ENCODE peak calls at places on chromosome 20, in four cellular contexts. J, D, N and G are unnamed samples.

GRCh38 chr20:37968726-37969401 is 64.4 kb downstream of the TTI1 start:
- DNase-seq in J (peak; percentile 13), D (no peak), N (no peak), G (no peak)

GRCh38 chr20:3744806-3745685 is 12.6 kb downstream of the HSPA12B start:
- DNase-seq in J (no peak), D (no peak), N (peak; percentile 71), G (peak; percentile 81)

GRCh38 chr20:35561268-35561667 is 19.4 kb downstream of the ERGIC3 start:
- DNase-seq in J (no peak), D (peak; percentile 54), N (no peak), G (no peak)

GRCh38 chr20:63134201-63134612 is 81.7 kb downstream of the YTHDF1 start:
- DNase-seq in J (no peak), D (no peak), N (no peak), G (no peak)

GRCh38 chr20:43458422-43458924 is 777 bp downstream of the SRSF6 start:
- DNase-seq in J (no peak), D (no peak), N (no peak), G (no peak)

GRCh38 chr20:41572010-41572572 is 46.1 kb downstream of the CHD6 start:
- DNase-seq in J (no peak), D (peak; percentile 6), N (no peak), G (no peak)

GRCh38 chr20:48731581-48731980 is 96.2 kb downstream of the PREX1 start:
- DNase-seq in J (no peak), D (no peak), N (no peak), G (no peak)

GRCh38 chr20:46040902-46041535 is 12.0 kb downstream of the SLC12A5 start:
- DNase-seq in J (no peak), D (no peak), N (peak; percentile 74), G (no peak)

GRCh38 chr20:41643504-41643938 is 25.3 kb upstream of the CHD6 start:
- DNase-seq in J (peak; percentile 66), D (peak; percentile 58), N (no peak), G (no peak)

GRCh38 chr20:48897298-48898044 is 24.0 kb upstream of the ARFGEF2 start:
- DNase-seq in J (no peak), D (no peak), N (no peak), G (no peak)

GRCh38 chr20:47686545-47686944 is 98.7 kb downstream of the SULF2 start:
- DNase-seq in J (no peak), D (no peak), N (no peak), G (no peak)

GRCh38 chr20:38343107-38343797 is 3.0 kb upstream of the LBP start:
- DNase-seq in J (no peak), D (no peak), N (no peak), G (no peak)

GRCh38 chr20:60224914-60225313 is 266.7 kb downstream of the CDH26 start:
- DNase-seq in J (no peak), D (no peak), N (no peak), G (no peak)

GRCh38 chr20:12955611-12956010 is 53.2 kb upstream of the SPTLC3 start:
- DNase-seq in J (no peak), D (no peak), N (no peak), G (no peak)

GRCh38 chr20:25136643-25137559 is 55.0 kb upstream of the VSX1 start:
- DNase-seq in J (no peak), D (peak; percentile 83), N (peak; percentile 38), G (no peak)

GRCh38 chr20:40743172-40743775 is 54.2 kb upstream of the MAFB start:
- DNase-seq in J (no peak), D (no peak), N (no peak), G (no peak)

GRCh38 chr20:23096986-23097520 is 10.9 kb upstream of the CD93 start:
- DNase-seq in J (no peak), D (no peak), N (no peak), G (no peak)

GRCh38 chr20:32249030-32249738 is 28.3 kb upstream of the KIF3B start:
- DNase-seq in J (no peak), D (no peak), N (no peak), G (no peak)

GRCh38 chr20:64114356-64114971 is 7.1 kb upstream of the NPBWR2 start:
- DNase-seq in J (no peak), D (no peak), N (peak; percentile 41), G (no peak)

GRCh38 chr20:10060223-10060622 is 25.4 kb downstream of the ANKEF1 start:
- DNase-seq in J (no peak), D (no peak), N (no peak), G (no peak)

GRCh38 chr20:58293453-58293852 is 16.1 kb upstream of the RAB22A start:
- DNase-seq in J (peak; percentile 44), D (peak; percentile 55), N (peak; percentile 26), G (no peak)

GRCh38 chr20:57753332-57754164 is 43.7 kb upstream of the PMEPA1 start:
- DNase-seq in J (no peak), D (no peak), N (no peak), G (no peak)